ENCODE peak calls at places on chromosome 9, in four cellular contexts. One of them, this sample, is unnamed.

GRCh38 chr9:76846307-76846706 is 59.6 kb downstream of the PRUNE2 start:
- DNase-seq in SK-N-SH: no peak
- DNase-seq in H1: peak; percentile 10
- DNase-seq in K562: no peak
- DNase-seq in this sample: no peak

GRCh38 chr9:136685792-136686533 is 1.3 kb downstream of the AGPAT2 start:
- DNase-seq in SK-N-SH: peak; percentile 67
- DNase-seq in H1: no peak
- DNase-seq in K562: peak; percentile 41
- DNase-seq in this sample: no peak

GRCh38 chr9:117034862-117035261 is 347.8 kb downstream of the TRIM32 start:
- DNase-seq in SK-N-SH: no peak
- DNase-seq in H1: no peak
- DNase-seq in K562: no peak
- DNase-seq in this sample: no peak

GRCh38 chr9:84371737-84372136 is 31.2 kb upstream of the SLC28A3 start:
- DNase-seq in SK-N-SH: no peak
- DNase-seq in H1: no peak
- DNase-seq in K562: no peak
- DNase-seq in this sample: no peak

GRCh38 chr9:126564128-126564527 is 49.6 kb upstream of the LMX1B start:
- DNase-seq in SK-N-SH: peak; percentile 86
- DNase-seq in H1: no peak
- DNase-seq in K562: no peak
- DNase-seq in this sample: no peak

GRCh38 chr9:113564804-113565237 is 101.3 kb downstream of the RGS3 start:
- DNase-seq in SK-N-SH: peak; percentile 69
- DNase-seq in H1: no peak
- DNase-seq in K562: no peak
- DNase-seq in this sample: no peak

GRCh38 chr9:5644522-5644921 is 15.6 kb downstream of the RIC1 start:
- DNase-seq in SK-N-SH: no peak
- DNase-seq in H1: no peak
- DNase-seq in K562: no peak
- DNase-seq in this sample: no peak

GRCh38 chr9:22158983-22159382 is 149.9 kb upstream of the CDKN2B start:
- DNase-seq in SK-N-SH: no peak
- DNase-seq in H1: no peak
- DNase-seq in K562: no peak
- DNase-seq in this sample: no peak

GRCh38 chr9:98256632-98257218 is 1.3 kb upstream of the TBC1D2 start:
- DNase-seq in SK-N-SH: peak; percentile 69
- DNase-seq in H1: no peak
- DNase-seq in K562: peak; percentile 80
- DNase-seq in this sample: no peak

GRCh38 chr9:250039-250438 is 35.4 kb downstream of the DOCK8 start:
- DNase-seq in SK-N-SH: no peak
- DNase-seq in H1: no peak
- DNase-seq in K562: no peak
- DNase-seq in this sample: no peak

GRCh38 chr9:130518198-130518597 is 61.2 kb upstream of the FUBP3 start:
- DNase-seq in SK-N-SH: peak; percentile 2
- DNase-seq in H1: no peak
- DNase-seq in K562: no peak
- DNase-seq in this sample: no peak

GRCh38 chr9:111287127-111287526 is 42.9 kb downstream of the OR2K2 start:
- DNase-seq in SK-N-SH: no peak
- DNase-seq in H1: no peak
- DNase-seq in K562: no peak
- DNase-seq in this sample: no peak

GRCh38 chr9:126673689-126674364 is 60.1 kb downstream of the LMX1B start:
- DNase-seq in SK-N-SH: peak; percentile 76
- DNase-seq in H1: no peak
- DNase-seq in K562: no peak
- DNase-seq in this sample: no peak

GRCh38 chr9:33294670-33295432 is 4.5 kb downstream of the NFX1 start:
- DNase-seq in SK-N-SH: no peak
- DNase-seq in H1: no peak
- DNase-seq in K562: no peak
- DNase-seq in this sample: no peak

GRCh38 chr9:109250311-109250741 is 70.5 kb downstream of the EPB41L4B start:
- DNase-seq in SK-N-SH: no peak
- DNase-seq in H1: no peak
- DNase-seq in K562: no peak
- DNase-seq in this sample: no peak

DNA sequence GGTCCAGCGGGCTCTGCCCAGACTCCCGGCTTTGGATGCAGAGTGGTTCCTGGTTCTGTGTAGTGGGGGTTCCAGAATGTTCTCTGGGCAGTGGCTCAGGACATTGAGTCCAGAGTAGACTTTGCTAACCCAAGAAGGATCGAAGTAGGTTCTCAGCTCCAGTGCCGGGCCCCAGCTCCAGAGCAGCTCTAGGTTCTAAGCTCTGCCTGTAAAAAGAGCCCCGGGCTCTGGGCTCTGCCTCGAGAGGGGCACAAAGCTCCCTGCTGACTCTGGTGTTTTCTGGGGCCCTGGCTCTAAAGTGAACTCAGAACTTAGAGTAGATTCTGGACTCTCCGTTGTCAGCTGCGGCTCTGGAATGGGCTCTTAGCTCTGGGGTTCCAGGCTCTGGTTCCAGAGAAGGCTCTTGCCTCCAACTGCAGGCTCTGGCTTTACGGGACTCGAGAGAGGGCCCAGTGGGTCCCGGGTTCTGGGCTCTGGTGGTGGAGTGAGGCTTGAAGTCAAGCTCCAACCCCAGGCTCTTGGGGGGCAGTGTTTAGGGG is 414 bp downstream of the WDR38 start:
- DNase-seq in SK-N-SH: no peak
- DNase-seq in H1: no peak
- DNase-seq in K562: no peak
- DNase-seq in this sample: no peak
- H3K4me3 ChIP-seq in SK-N-SH: peak overlapping the region; percentile 45
- H3K4me3 ChIP-seq in H1: peak overlapping the region; percentile 54
- H3K4me3 ChIP-seq in K562: peak overlapping the region; percentile 36
- H3K4me3 ChIP-seq in this sample: peak overlapping the region; percentile 51

DNA sequence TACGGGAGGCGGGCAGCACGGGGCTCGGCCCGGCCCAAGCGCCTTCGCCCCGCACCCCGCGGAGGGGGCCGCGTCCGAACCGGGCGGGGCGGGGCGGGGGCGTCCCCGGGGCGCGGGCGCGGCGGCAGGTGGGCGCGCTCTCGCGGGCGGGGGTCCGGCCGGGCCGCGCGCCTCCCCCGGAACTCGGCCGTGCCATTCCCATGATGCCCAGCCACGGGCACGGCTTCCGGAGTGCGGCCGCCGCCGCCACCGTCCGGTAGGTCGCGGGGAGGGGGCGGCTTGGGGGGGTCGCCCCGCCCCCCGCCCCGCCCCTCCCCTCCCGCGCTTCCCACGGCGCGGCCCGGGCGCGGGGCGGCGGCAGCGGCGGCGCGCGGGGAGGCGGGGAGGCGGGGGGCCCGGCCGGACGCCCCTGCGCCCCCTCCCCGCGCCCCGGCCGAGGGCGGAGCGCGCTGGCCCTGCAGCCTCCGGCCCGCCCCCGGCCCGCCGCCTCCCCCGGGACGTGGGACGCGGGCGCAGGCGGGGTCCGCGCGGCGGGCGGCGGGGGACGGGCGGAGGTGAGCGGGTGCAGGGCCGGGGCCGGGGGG is at the start of gene PPP1R26:
- DNase-seq in SK-N-SH: peak; percentile 94
- DNase-seq in H1: no peak
- DNase-seq in K562: peak; percentile 26
- DNase-seq in this sample: no peak
- TF ChIP-seq NRF1 in SK-N-SH: no peak
- TF ChIP-seq NRF1 in H1: no peak
- TF ChIP-seq NRF1 in K562: no peak
- TF ChIP-seq NRF1 in this sample: no peak

DNA sequence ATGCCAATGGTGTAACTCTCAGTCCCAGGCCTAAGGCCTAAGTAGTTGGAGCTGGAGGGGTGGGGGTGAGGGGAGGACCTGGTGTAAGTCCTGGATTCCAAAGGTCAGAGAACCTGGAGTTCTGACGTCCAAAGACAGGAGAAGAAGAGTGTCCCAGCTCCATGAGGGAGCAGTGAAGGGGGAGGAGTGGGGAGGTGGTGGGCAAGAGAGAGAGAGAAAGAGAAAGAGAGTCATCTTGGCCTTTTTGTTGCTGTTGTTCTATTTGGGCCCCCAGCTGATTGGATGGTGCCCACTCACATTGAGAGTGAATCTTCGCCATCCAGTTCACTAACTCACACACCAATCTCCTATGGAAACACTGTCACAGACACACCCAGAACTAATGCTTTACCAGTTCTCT is 198.9 kb downstream of the DAB2IP start:
- DNase-seq in SK-N-SH: no peak
- DNase-seq in H1: no peak
- DNase-seq in K562: no peak
- DNase-seq in this sample: no peak
- TF ChIP-seq YY1 in SK-N-SH: no peak
- TF ChIP-seq YY1 in H1: no peak
- TF ChIP-seq YY1 in K562: no peak
- TF ChIP-seq YY1 in this sample: no peak

DNA sequence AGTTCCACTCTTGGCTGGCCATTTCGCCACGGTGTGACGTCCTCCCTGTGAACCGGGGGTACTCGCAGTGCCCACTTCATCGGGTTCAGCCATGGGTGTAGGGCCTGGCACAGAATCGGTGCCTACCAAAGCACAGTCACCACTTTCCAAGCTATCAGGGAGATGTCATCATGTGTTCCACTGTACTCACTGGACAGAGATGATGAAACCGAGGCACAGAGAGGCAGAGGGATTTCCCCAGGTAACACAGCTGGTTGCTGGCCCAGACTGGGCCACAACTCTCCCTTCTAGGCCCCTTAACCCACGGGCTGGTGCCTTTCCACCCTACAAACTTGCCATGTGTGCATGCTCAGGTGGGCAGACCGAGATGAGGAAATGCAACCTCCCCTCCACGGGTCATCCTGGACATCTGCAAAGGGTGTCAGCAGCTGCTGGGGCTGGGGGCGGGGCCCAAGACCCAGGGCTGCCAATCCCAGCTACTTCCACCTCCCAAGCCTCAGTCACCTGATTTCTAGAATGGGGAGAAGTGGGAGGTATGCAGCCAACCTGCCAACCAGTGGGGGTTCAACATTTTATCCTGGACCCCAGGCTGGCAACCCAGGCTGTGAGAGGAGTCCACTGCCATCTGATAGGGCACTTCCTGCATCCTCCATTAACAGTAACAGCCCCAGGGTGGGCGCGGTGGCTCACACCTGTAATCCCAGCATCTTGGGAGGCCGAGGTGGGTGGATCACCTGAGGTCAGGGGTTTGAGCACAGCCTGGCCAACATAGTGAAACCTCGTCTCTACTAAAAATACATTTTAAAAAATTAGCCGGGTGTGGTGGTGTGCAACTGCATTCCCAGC is 893 bp upstream of the SH2D3C start:
- DNase-seq in SK-N-SH: peak; percentile 41
- DNase-seq in H1: no peak
- DNase-seq in K562: peak; percentile 38
- DNase-seq in this sample: peak; percentile 79
- H3K4me3 ChIP-seq in SK-N-SH: no peak overlapping the region
- H3K4me3 ChIP-seq in H1: no peak overlapping the region
- H3K4me3 ChIP-seq in K562: no peak overlapping the region
- H3K4me3 ChIP-seq in this sample: peak overlapping the region; percentile 100

DNA sequence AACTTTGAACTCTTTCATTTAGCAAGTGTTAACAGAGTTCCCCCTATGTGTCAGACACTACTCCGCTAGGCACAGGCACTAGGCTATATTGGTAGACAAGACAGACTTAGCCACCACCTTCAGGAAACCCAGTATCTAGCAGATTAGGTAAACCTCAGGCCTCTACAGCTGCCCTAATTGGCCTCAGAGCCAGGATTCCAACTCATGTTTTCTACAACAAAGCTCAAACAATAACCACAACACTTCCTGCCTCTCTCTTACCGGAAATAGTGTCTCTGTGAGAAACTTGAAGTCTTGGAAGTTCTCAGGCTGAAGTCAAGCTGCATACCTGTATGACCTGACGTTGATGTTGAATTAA is 116.6 kb upstream of the SLC44A1 start:
- DNase-seq in SK-N-SH: no peak
- DNase-seq in H1: no peak
- DNase-seq in K562: no peak
- DNase-seq in this sample: peak; percentile 72
- TF ChIP-seq NRF1 in SK-N-SH: no peak
- TF ChIP-seq NRF1 in H1: no peak
- TF ChIP-seq NRF1 in K562: no peak
- TF ChIP-seq NRF1 in this sample: no peak

GRCh38 chr9:2047916-2048315 is 32.8 kb downstream of the SMARCA2 start:
- DNase-seq in SK-N-SH: no peak
- DNase-seq in H1: no peak
- DNase-seq in K562: no peak
- DNase-seq in this sample: no peak
- TF ChIP-seq YY1 in SK-N-SH: no peak
- TF ChIP-seq YY1 in H1: no peak
- TF ChIP-seq YY1 in K562: no peak
- TF ChIP-seq YY1 in this sample: no peak

DNA sequence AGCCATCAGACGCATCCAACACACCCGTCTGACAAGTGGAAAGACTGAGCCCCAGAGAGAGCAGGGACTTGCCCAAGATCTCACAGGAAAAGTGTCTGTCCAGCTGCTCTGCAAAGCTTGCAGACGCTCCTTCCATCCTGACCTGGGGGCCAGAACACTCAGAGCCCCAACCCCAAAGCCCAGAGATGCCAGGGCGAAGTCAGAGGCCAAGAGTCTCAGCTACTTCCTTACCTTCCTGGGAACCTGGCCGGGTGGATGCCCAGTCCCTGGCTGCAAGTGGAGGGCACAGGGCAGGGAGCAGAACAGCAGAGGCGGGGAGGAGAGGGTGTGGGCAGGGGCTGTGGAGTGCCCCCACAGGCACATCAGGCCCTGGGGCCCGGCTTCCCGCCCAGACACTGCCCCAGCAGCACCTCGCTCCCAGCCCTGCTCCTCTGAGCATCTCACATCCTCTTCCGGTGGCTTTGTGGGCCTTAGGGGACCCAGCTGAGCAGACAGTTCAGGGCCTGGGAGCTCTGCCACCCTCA is 9.7 kb upstream of the RALGDS start:
- DNase-seq in SK-N-SH: no peak
- DNase-seq in H1: no peak
- DNase-seq in K562: no peak
- DNase-seq in this sample: no peak
- H3K4me3 ChIP-seq in SK-N-SH: no peak overlapping the region
- H3K4me3 ChIP-seq in H1: no peak overlapping the region
- H3K4me3 ChIP-seq in K562: no peak overlapping the region
- H3K4me3 ChIP-seq in this sample: peak overlapping the region; percentile 63

This sample was measured in GM12878.